ENCODE peak calls at places on chromosomes 2 and 18, in four cellular contexts. One of them, this sample, is unnamed. For H3K4me1 and H3K36me3, the result is how much of the 10 kb centered on the place peaks cover.

GRCh38 chr18:2417861-2418610 is 153.3 kb downstream of the METTL4 start:
- DNase-seq in prostate gland: no peak
- DNase-seq in right lobe of liver: no peak
- DNase-seq in lower lobe of right lung: no peak
- DNase-seq in this sample: no peak

GRCh38 chr2:100018794-100019193 is 123.6 kb downstream of the AFF3 start:
- DNase-seq in prostate gland: no peak
- DNase-seq in right lobe of liver: no peak
- DNase-seq in lower lobe of right lung: no peak
- DNase-seq in this sample: no peak

GRCh38 chr2:3634631-3635091 is 23.3 kb upstream of the ALLC start:
- DNase-seq in prostate gland: no peak
- DNase-seq in right lobe of liver: no peak
- DNase-seq in lower lobe of right lung: no peak
- DNase-seq in this sample: no peak

GRCh38 chr2:38064805-38065501 is 11.0 kb downstream of the CYP1B1 start:
- DNase-seq in prostate gland: no peak
- DNase-seq in right lobe of liver: no peak
- DNase-seq in lower lobe of right lung: no peak
- DNase-seq in this sample: no peak

GRCh38 chr2:70935468-70936164 is at the start of gene ATP6V1B1:
- DNase-seq in prostate gland: no peak
- DNase-seq in right lobe of liver: no peak
- DNase-seq in lower lobe of right lung: no peak
- DNase-seq in this sample: no peak

GRCh38 chr2:79292936-79293335 is 133.4 kb upstream of the REG3A start:
- DNase-seq in prostate gland: no peak
- DNase-seq in right lobe of liver: no peak
- DNase-seq in lower lobe of right lung: no peak
- DNase-seq in this sample: no peak

GRCh38 chr2:128454980-128455709 is 136.5 kb upstream of the HS6ST1 start:
- DNase-seq in prostate gland: no peak
- DNase-seq in right lobe of liver: no peak
- DNase-seq in lower lobe of right lung: no peak
- DNase-seq in this sample: no peak

GRCh38 chr2:106011380-106011779 is 182.7 kb downstream of the UXS1 start:
- DNase-seq in prostate gland: no peak
- DNase-seq in right lobe of liver: no peak
- DNase-seq in lower lobe of right lung: no peak
- DNase-seq in this sample: no peak

GRCh38 chr2:64168756-64169155 is 24.5 kb upstream of the PELI1 start:
- DNase-seq in prostate gland: no peak
- DNase-seq in right lobe of liver: no peak
- DNase-seq in lower lobe of right lung: no peak
- DNase-seq in this sample: no peak

GRCh38 chr18:500556-501405 is at the start of gene COLEC12:
- DNase-seq in prostate gland: peak
- DNase-seq in right lobe of liver: no peak
- DNase-seq in lower lobe of right lung: peak
- DNase-seq in this sample: peak

GRCh38 chr2:150080115-150080514 is 407.4 kb downstream of the RND3 start:
- DNase-seq in prostate gland: no peak
- DNase-seq in right lobe of liver: no peak
- DNase-seq in lower lobe of right lung: no peak
- DNase-seq in this sample: no peak

GRCh38 chr18:67117804-67118203 is 398.7 kb downstream of the DSEL start:
- DNase-seq in prostate gland: no peak
- DNase-seq in right lobe of liver: no peak
- DNase-seq in lower lobe of right lung: no peak
- DNase-seq in this sample: no peak

GRCh38 chr18:37505321-37505720 is 60.3 kb downstream of the CELF4 start:
- DNase-seq in prostate gland: no peak
- DNase-seq in right lobe of liver: no peak
- DNase-seq in lower lobe of right lung: no peak
- DNase-seq in this sample: no peak

GRCh38 chr2:134160793-134161504 is 92.9 kb upstream of the MGAT5 start:
- DNase-seq in prostate gland: no peak
- DNase-seq in right lobe of liver: peak
- DNase-seq in lower lobe of right lung: peak
- DNase-seq in this sample: peak

GRCh38 chr18:38801640-38802039 is 1236.0 kb upstream of the CELF4 start:
- DNase-seq in prostate gland: no peak
- DNase-seq in right lobe of liver: no peak
- DNase-seq in lower lobe of right lung: no peak
- DNase-seq in this sample: no peak

GRCh38 chr2:162025121-162025911 is 48.7 kb downstream of the DPP4 start:
- DNase-seq in prostate gland: no peak
- DNase-seq in right lobe of liver: no peak
- DNase-seq in lower lobe of right lung: no peak
- DNase-seq in this sample: no peak

GRCh38 chr2:158120102-158120501 is 18.4 kb downstream of the UPP2 start:
- DNase-seq in prostate gland: no peak
- DNase-seq in right lobe of liver: no peak
- DNase-seq in lower lobe of right lung: no peak
- DNase-seq in this sample: no peak

GRCh38 chr2:173191601-173192000 is 116.0 kb downstream of the MAP3K20 start:
- DNase-seq in prostate gland: no peak
- DNase-seq in right lobe of liver: no peak
- DNase-seq in lower lobe of right lung: no peak
- DNase-seq in this sample: no peak

GRCh38 chr18:58781627-58782194 is 83.0 kb upstream of the ZNF532 start:
- DNase-seq in prostate gland: peak
- DNase-seq in right lobe of liver: peak
- DNase-seq in lower lobe of right lung: peak
- DNase-seq in this sample: peak

GRCh38 chr2:210399440-210400041 is 77.0 kb downstream of the LANCL1 start:
- DNase-seq in prostate gland: no peak
- DNase-seq in right lobe of liver: no peak
- DNase-seq in lower lobe of right lung: no peak
- DNase-seq in this sample: no peak

GRCh38 chr2:159265171-159265576 is 21.3 kb downstream of the WDSUB1 start:
- DNase-seq in prostate gland: no peak
- DNase-seq in right lobe of liver: no peak
- DNase-seq in lower lobe of right lung: no peak
- DNase-seq in this sample: no peak

GRCh38 chr2:19688059-19688458 is 213.7 kb downstream of the TTC32 start:
- DNase-seq in prostate gland: no peak
- DNase-seq in right lobe of liver: no peak
- DNase-seq in lower lobe of right lung: no peak
- DNase-seq in this sample: no peak

GRCh38 chr2:240293126-240293864 is 142.2 kb upstream of the GPC1 start:
- DNase-seq in prostate gland: no peak
- DNase-seq in right lobe of liver: no peak
- DNase-seq in lower lobe of right lung: no peak
- DNase-seq in this sample: no peak

GRCh38 chr2:202072226-202072625 is 829 bp upstream of the KIAA2012 start:
- DNase-seq in prostate gland: no peak
- DNase-seq in right lobe of liver: no peak
- DNase-seq in lower lobe of right lung: no peak
- DNase-seq in this sample: no peak

GRCh38 chr18:41353726-41354125 is 601.3 kb upstream of the PIK3C3 start:
- DNase-seq in prostate gland: no peak
- DNase-seq in right lobe of liver: no peak
- DNase-seq in lower lobe of right lung: no peak
- DNase-seq in this sample: no peak

GRCh38 chr2:187500585-187501359 is 52.7 kb upstream of the CALCRL start:
- DNase-seq in prostate gland: no peak
- DNase-seq in right lobe of liver: no peak
- DNase-seq in lower lobe of right lung: no peak
- DNase-seq in this sample: no peak

GRCh38 chr18:10245517-10246175 is 208.8 kb upstream of the APCDD1 start:
- DNase-seq in prostate gland: no peak
- DNase-seq in right lobe of liver: no peak
- DNase-seq in lower lobe of right lung: no peak
- DNase-seq in this sample: no peak

GRCh38 chr2:222319576-222320440 is 21.0 kb upstream of the PAX3 start:
- DNase-seq in prostate gland: no peak
- DNase-seq in right lobe of liver: no peak
- DNase-seq in lower lobe of right lung: no peak
- DNase-seq in this sample: no peak

GRCh38 chr2:148721991-148722777 is 77.6 kb downstream of the EPC2 start:
- DNase-seq in prostate gland: no peak
- DNase-seq in right lobe of liver: no peak
- DNase-seq in lower lobe of right lung: no peak
- DNase-seq in this sample: no peak

GRCh38 chr2:230412846-230413245 is 3.2 kb upstream of the SP100 start:
- DNase-seq in prostate gland: no peak
- DNase-seq in right lobe of liver: no peak
- DNase-seq in lower lobe of right lung: no peak
- DNase-seq in this sample: no peak

DNA sequence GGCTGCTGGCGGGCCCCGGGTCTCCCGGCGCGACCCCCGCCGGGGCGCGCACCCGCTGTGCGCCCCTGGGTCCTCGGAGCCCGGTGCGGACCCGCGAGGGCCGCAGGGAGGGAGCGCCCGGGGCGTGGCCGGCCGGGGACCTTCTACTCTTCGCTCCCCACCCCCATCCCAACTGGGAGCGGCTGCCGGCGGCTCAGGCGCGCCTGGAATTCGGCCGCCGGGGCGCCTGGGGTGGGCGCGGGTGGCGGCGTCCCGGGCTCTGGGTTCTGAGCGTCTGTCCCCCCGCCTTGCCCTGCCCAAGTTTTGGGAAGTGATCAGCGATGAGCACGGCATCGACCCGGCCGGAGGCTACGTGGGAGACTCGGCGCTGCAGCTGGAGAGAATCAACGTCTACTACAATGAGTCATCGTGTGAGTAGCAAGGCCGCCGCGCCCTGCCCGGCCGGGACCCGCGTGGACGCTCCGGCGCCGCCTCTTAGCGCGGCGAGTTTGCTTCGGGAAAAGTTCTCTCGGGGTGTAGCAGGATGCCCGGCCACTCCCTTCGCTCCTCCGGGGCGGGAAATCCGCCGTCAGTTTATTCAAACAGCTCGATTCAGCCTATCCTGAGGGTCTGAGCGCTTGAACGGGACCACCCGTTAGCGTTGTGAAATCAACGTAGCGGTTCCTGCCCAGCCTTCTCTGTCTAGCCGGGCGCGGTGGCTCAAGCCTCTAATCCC is 502 bp downstream of the TUBB6 start:
- DNase-seq in prostate gland: peak
- DNase-seq in right lobe of liver: peak
- DNase-seq in lower lobe of right lung: peak
- DNase-seq in this sample: peak
- H3K27ac ChIP-seq in prostate gland: peak
- H3K27ac ChIP-seq in right lobe of liver: peak
- H3K27ac ChIP-seq in lower lobe of right lung: peak
- H3K27ac ChIP-seq in this sample: peak

GRCh38 chr2:199462167-199462976 is 4.6 kb upstream of the SATB2 start:
- DNase-seq in prostate gland: no peak
- DNase-seq in right lobe of liver: no peak
- DNase-seq in lower lobe of right lung: no peak
- DNase-seq in this sample: no peak

GRCh38 chr2:199461455-199462166 is 3.9 kb upstream of the SATB2 start:
- DNase-seq in prostate gland: no peak
- DNase-seq in right lobe of liver: no peak
- DNase-seq in lower lobe of right lung: no peak
- DNase-seq in this sample: no peak

GRCh38 chr2:199463708-199464613 is 6.2 kb upstream of the SATB2 start:
- DNase-seq in prostate gland: no peak
- DNase-seq in right lobe of liver: no peak
- DNase-seq in lower lobe of right lung: no peak
- DNase-seq in this sample: no peak

GRCh38 chr2:199464614-199465352 is 7.0 kb upstream of the SATB2 start:
- DNase-seq in prostate gland: no peak
- DNase-seq in right lobe of liver: no peak
- DNase-seq in lower lobe of right lung: no peak
- DNase-seq in this sample: no peak

DNA sequence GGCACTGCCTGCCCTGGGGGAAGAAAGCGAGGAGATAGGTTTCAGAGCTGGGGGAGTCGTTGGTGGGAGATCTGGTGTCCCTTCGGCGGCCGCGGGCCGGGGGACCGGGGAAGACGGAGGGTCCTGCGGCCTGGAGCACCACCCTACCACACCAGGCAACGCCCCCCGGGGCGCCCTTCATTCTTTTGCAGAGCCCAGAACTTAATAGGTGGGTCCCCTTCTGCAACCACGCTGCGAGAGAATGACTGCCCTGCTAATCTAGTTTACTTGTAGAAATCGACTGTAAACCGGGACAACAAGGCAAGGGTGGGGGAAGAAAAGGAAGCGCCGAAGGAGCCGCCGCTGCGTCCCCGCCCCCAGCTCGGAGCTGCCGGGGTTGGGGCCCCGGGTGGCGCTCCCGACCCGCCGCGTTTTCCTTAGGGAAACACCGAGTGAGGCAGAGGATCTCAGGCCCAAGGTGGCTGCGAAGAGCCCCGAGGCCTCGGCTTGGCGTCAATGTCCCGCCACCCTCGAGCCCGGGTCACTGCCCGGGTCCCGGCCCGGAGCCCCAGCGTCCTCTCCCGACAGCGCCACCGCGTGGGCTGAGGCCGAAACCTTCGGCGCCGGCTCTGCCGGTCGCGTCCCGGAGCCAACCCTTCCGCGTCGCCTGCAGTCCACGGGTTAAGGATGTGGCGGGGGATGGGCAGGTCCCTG is 5.4 kb upstream of the SATB2 start:
- DNase-seq in prostate gland: peak
- DNase-seq in right lobe of liver: peak
- DNase-seq in lower lobe of right lung: peak
- DNase-seq in this sample: peak
- H3K4me1 ChIP-seq in prostate gland: under half
- H3K4me1 ChIP-seq in right lobe of liver: under half
- H3K4me1 ChIP-seq in lower lobe of right lung: under half
- H3K4me1 ChIP-seq in this sample: under half

GRCh38 chr2:207109768-207110167 is 56.0 kb downstream of the KLF7 start:
- DNase-seq in prostate gland: no peak
- DNase-seq in right lobe of liver: no peak
- DNase-seq in lower lobe of right lung: no peak
- DNase-seq in this sample: no peak
- H3K36me3 ChIP-seq in prostate gland: under half
- H3K36me3 ChIP-seq in right lobe of liver: under half
- H3K36me3 ChIP-seq in lower lobe of right lung: under half
- H3K36me3 ChIP-seq in this sample: under half

GRCh38 chr2:28449126-28449488 is 46.8 kb upstream of the PLB1 start:
- DNase-seq in prostate gland: no peak
- DNase-seq in right lobe of liver: no peak
- DNase-seq in lower lobe of right lung: no peak
- DNase-seq in this sample: no peak
- H3K27ac ChIP-seq in prostate gland: no peak
- H3K27ac ChIP-seq in right lobe of liver: no peak
- H3K27ac ChIP-seq in lower lobe of right lung: peak
- H3K27ac ChIP-seq in this sample: no peak